ENCODE peak calls at places on chromosomes 13 and 19, in eight cellular contexts. One of them, this sample, is unnamed.

GRCh38 chr13:35475960-35476943 is at the start of gene MAB21L1:
- DNase-seq in cardiac fibroblast: peak; percentile 21
- DNase-seq in Calu3: no peak
- DNase-seq in GM13977: peak; percentile 21
- DNase-seq in coronary artery: no peak
- DNase-seq in RWPE1: no peak
- DNase-seq in CD4-positive, alpha-beta T cell: no peak
- DNase-seq in H9: no peak
- DNase-seq in this sample: no peak

GRCh38 chr19:31232871-31233270 is 116.4 kb downstream of the TSHZ3 start:
- DNase-seq in H9: no peak
- DNase-seq in Calu3: no peak
- DNase-seq in CD4-positive, alpha-beta T cell: no peak
- DNase-seq in cardiac fibroblast: peak; percentile 96
- DNase-seq in GM13977: no peak
- DNase-seq in coronary artery: no peak
- DNase-seq in RWPE1: no peak
- DNase-seq in this sample: no peak

GRCh38 chr19:13794388-13794751 is 873 bp upstream of the ZSWIM4 start:
- DNase-seq in Calu3: peak; percentile 75
- DNase-seq in H9: no peak
- DNase-seq in coronary artery: peak; percentile 89
- DNase-seq in CD4-positive, alpha-beta T cell: no peak
- DNase-seq in RWPE1: peak; percentile 42
- DNase-seq in cardiac fibroblast: peak; percentile 95
- DNase-seq in GM13977: no peak
- DNase-seq in this sample: no peak

GRCh38 chr13:59368652-59369051 is 795.1 kb downstream of the DIAPH3 start:
- DNase-seq in cardiac fibroblast: no peak
- DNase-seq in CD4-positive, alpha-beta T cell: no peak
- DNase-seq in Calu3: no peak
- DNase-seq in coronary artery: no peak
- DNase-seq in RWPE1: no peak
- DNase-seq in H9: no peak
- DNase-seq in GM13977: no peak
- DNase-seq in this sample: no peak

GRCh38 chr13:31174018-31174417 is 12.3 kb upstream of the HSPH1 start:
- DNase-seq in CD4-positive, alpha-beta T cell: no peak
- DNase-seq in H9: no peak
- DNase-seq in Calu3: no peak
- DNase-seq in coronary artery: no peak
- DNase-seq in RWPE1: peak; percentile 7
- DNase-seq in GM13977: no peak
- DNase-seq in cardiac fibroblast: peak; percentile 30
- DNase-seq in this sample: no peak

GRCh38 chr19:13909430-13909829 is 3.4 kb downstream of the CC2D1A start:
- DNase-seq in coronary artery: no peak
- DNase-seq in RWPE1: no peak
- DNase-seq in cardiac fibroblast: no peak
- DNase-seq in GM13977: no peak
- DNase-seq in Calu3: no peak
- DNase-seq in CD4-positive, alpha-beta T cell: no peak
- DNase-seq in H9: no peak
- DNase-seq in this sample: no peak

GRCh38 chr13:36718146-36718545 is 44.3 kb downstream of the SERTM1 start:
- DNase-seq in Calu3: no peak
- DNase-seq in coronary artery: no peak
- DNase-seq in cardiac fibroblast: peak; percentile 69
- DNase-seq in H9: no peak
- DNase-seq in CD4-positive, alpha-beta T cell: no peak
- DNase-seq in RWPE1: no peak
- DNase-seq in GM13977: no peak
- DNase-seq in this sample: no peak

GRCh38 chr13:23159205-23159586 is 21.6 kb upstream of the SGCG start:
- DNase-seq in Calu3: peak; percentile 30
- DNase-seq in coronary artery: no peak
- DNase-seq in H9: peak; percentile 76
- DNase-seq in CD4-positive, alpha-beta T cell: no peak
- DNase-seq in GM13977: peak; percentile 61
- DNase-seq in cardiac fibroblast: peak; percentile 53
- DNase-seq in RWPE1: no peak
- DNase-seq in this sample: peak; percentile 24

GRCh38 chr13:81686877-81687276 is 1346.0 kb upstream of the SPRY2 start:
- DNase-seq in Calu3: no peak
- DNase-seq in CD4-positive, alpha-beta T cell: no peak
- DNase-seq in RWPE1: no peak
- DNase-seq in GM13977: no peak
- DNase-seq in H9: no peak
- DNase-seq in coronary artery: no peak
- DNase-seq in cardiac fibroblast: peak; percentile 0
- DNase-seq in this sample: no peak
- TF ChIP-seq CTCF in Calu3: no peak
- TF ChIP-seq CTCF in CD4-positive, alpha-beta T cell: no peak
- TF ChIP-seq CTCF in RWPE1: no peak
- TF ChIP-seq CTCF in GM13977: no peak
- TF ChIP-seq CTCF in H9: no peak
- TF ChIP-seq CTCF in coronary artery: no peak
- TF ChIP-seq CTCF in cardiac fibroblast: no peak
- TF ChIP-seq CTCF in this sample: no peak

GRCh38 chr13:70795484-70795883 is 687.2 kb upstream of the KLHL1 start:
- DNase-seq in CD4-positive, alpha-beta T cell: no peak
- DNase-seq in H9: no peak
- DNase-seq in RWPE1: no peak
- DNase-seq in cardiac fibroblast: no peak
- DNase-seq in Calu3: no peak
- DNase-seq in coronary artery: no peak
- DNase-seq in GM13977: no peak
- DNase-seq in this sample: no peak
- TF ChIP-seq CTCF in CD4-positive, alpha-beta T cell: no peak
- TF ChIP-seq CTCF in H9: peak; percentile 44
- TF ChIP-seq CTCF in RWPE1: no peak
- TF ChIP-seq CTCF in cardiac fibroblast: no peak
- TF ChIP-seq CTCF in Calu3: no peak
- TF ChIP-seq CTCF in coronary artery: no peak
- TF ChIP-seq CTCF in GM13977: no peak
- TF ChIP-seq CTCF in this sample: no peak

DNA sequence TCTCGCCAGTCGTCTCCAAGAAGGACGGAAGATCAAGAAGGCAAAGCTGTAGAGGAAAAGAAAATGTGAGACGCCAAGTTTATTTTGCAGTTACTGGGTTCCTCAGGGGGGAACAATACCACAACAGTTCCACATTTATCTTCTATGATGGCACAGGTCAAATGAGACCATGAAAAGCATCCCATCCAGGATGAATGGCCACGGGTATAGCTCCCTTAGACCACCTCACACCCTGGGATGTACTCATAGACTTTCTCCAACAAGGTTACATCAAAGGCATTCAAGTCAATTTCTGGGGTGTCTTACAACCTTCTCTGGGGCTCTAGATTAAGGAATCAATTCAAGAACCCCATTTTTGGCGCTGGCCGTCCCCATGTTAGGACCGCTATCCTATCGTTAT is 4.5 kb downstream of the PEG3 start:
- DNase-seq in GM13977: no peak
- DNase-seq in Calu3: no peak
- DNase-seq in coronary artery: no peak
- DNase-seq in RWPE1: no peak
- DNase-seq in H9: no peak
- DNase-seq in cardiac fibroblast: no peak
- DNase-seq in CD4-positive, alpha-beta T cell: no peak
- DNase-seq in this sample: no peak
- TF ChIP-seq CTCF in GM13977: no peak
- TF ChIP-seq CTCF in Calu3: no peak
- TF ChIP-seq CTCF in coronary artery: no peak
- TF ChIP-seq CTCF in RWPE1: no peak
- TF ChIP-seq CTCF in H9: no peak
- TF ChIP-seq CTCF in cardiac fibroblast: no peak
- TF ChIP-seq CTCF in CD4-positive, alpha-beta T cell: no peak
- TF ChIP-seq CTCF in this sample: no peak

DNA sequence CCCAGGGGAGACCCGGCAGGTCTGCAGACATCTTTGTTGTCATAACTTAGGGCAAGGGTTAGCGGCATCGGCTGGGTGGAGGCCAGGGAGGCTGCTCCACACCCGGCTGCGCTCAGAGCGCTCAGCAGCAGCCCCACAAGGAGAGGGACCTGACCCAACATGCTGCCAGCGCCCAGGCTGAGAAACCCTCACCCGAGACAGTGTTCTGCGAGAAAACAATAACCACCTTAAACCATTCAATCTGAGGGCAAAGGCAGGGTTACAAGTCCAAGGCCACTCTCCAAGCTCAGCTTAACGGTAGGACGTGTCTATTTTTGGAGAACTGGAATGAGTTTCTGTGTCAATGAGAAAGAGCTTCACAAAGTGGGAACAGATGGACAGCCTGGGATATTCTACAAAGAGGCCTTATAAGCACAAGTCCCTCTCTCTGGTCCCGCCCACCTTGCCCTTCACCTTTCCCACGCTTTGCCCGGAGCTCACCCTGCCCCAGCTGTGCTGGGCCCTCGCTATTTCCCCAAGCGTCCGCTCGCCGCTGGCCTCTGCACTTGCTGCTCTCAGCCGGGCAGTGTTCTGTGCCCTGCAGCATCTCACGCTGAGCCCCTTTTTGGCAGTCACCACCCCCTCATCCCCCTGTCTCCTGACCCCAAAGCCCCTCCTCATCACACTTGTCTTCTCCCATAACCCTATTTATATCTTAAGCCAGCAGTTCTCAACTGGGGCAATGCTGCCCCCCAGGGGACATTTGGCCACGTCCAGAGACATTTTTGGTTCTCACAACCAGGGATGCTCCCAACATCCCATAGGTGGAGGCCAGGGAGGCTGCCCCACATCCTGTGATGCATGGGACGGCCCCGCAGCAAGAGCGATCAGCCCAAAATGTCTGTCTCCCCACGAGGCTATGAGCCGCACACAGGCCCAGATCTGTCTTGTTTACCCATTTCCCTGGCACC is 17.6 kb downstream of the PPP1R12C start:
- DNase-seq in cardiac fibroblast: peak; percentile 22
- DNase-seq in H9: peak; percentile 67
- DNase-seq in Calu3: peak; percentile 54
- DNase-seq in coronary artery: no peak
- DNase-seq in CD4-positive, alpha-beta T cell: no peak
- DNase-seq in GM13977: no peak
- DNase-seq in RWPE1: no peak
- DNase-seq in this sample: no peak
- TF ChIP-seq CTCF in cardiac fibroblast: no peak
- TF ChIP-seq CTCF in H9: peak; percentile 57
- TF ChIP-seq CTCF in Calu3: no peak
- TF ChIP-seq CTCF in coronary artery: no peak
- TF ChIP-seq CTCF in CD4-positive, alpha-beta T cell: no peak
- TF ChIP-seq CTCF in GM13977: peak; percentile 26
- TF ChIP-seq CTCF in RWPE1: no peak
- TF ChIP-seq CTCF in this sample: no peak